ENCODE peak calls at places on chromosomes 4 and X, in six cellular contexts. Q is GM10248, U is lower leg skin, M is upper lobe of right lung, J is pancreas, B is transverse colon. S is an unnamed sample.
A peak's percentile ranks its signal among the peaks of the same experiment; 100 is the strongest.

GRCh38 chrX:70268034-70268433 is at the start of gene ARR3:
- DNase-seq in Q (no peak), U (no peak), M (no peak), J (no peak), B (no peak), S (no peak)

GRCh38 chr4:42855779-42856178 is 36.7 kb upstream of the GRXCR1 start:
- DNase-seq in Q (no peak), U (no peak), M (no peak), J (no peak), B (no peak), S (no peak)

GRCh38 chr4:152220201-152220666 is 315.7 kb downstream of the FBXW7 start:
- DNase-seq in Q (no peak), U (no peak), M (no peak), J (no peak), B (no peak), S (no peak)

GRCh38 chr4:140309124-140309870 is 64.1 kb upstream of the SCOC start:
- DNase-seq in Q (no peak), U (no peak), M (no peak), J (no peak), B (no peak), S (peak; percentile 47)

GRCh38 chrX:119728487-119728886 is 29.9 kb upstream of the SOWAHD start:
- DNase-seq in Q (no peak), U (no peak), M (no peak), J (no peak), B (no peak), S (peak; percentile 52)

GRCh38 chr4:184369871-184370270 is 104.5 kb downstream of the IRF2 start:
- DNase-seq in Q (no peak), U (no peak), M (no peak), J (no peak), B (no peak), S (no peak)

GRCh38 chrX:9832811-9833210 is 46.6 kb downstream of the SHROOM2 start:
- DNase-seq in Q (no peak), U (no peak), M (no peak), J (no peak), B (no peak), S (peak; percentile 40)

GRCh38 chr4:13173974-13174373 is 310.2 kb downstream of the RAB28 start:
- DNase-seq in Q (no peak), U (peak; percentile 69), M (no peak), J (peak; percentile 13), B (peak; percentile 24), S (no peak)

GRCh38 chr4:71497078-71497477 is 158.3 kb downstream of the SLC4A4 start:
- DNase-seq in Q (no peak), U (no peak), M (no peak), J (no peak), B (no peak), S (no peak)

GRCh38 chrX:5458300-5458699 is 770.4 kb downstream of the NLGN4X start:
- DNase-seq in Q (no peak), U (no peak), M (no peak), J (no peak), B (no peak), S (peak; percentile 29)

GRCh38 chrX:74578137-74578536 is 36.3 kb downstream of the RLIM start:
- DNase-seq in Q (no peak), U (no peak), M (no peak), J (no peak), B (no peak), S (no peak)

GRCh38 chr4:61220556-61220955 is 20.4 kb downstream of the ADGRL3 start:
- DNase-seq in Q (no peak), U (no peak), M (no peak), J (no peak), B (no peak), S (no peak)

GRCh38 chr4:13349096-13349495 is 135.0 kb downstream of the RAB28 start:
- DNase-seq in Q (no peak), U (no peak), M (no peak), J (no peak), B (no peak), S (no peak)

GRCh38 chr4:2843909-2844584 is 403 bp downstream of the ADD1 start:
- DNase-seq in Q (peak; percentile 26), U (no peak), M (peak; percentile 82), J (peak; percentile 56), B (peak; percentile 50), S (peak; percentile 43)

GRCh38 chrX:13829995-13830394 is 13.1 kb upstream of the GPM6B start:
- DNase-seq in Q (no peak), U (no peak), M (no peak), J (no peak), B (no peak), S (no peak)

GRCh38 chr4:118076958-118077766 is 42.9 kb downstream of the NDST3 start:
- DNase-seq in Q (peak; percentile 20), U (no peak), M (no peak), J (no peak), B (peak; percentile 11), S (peak; percentile 69)

GRCh38 chrX:17040711-17041110 is 94.3 kb downstream of the REPS2 start:
- DNase-seq in Q (no peak), U (no peak), M (no peak), J (no peak), B (no peak), S (no peak)

GRCh38 chrX:64642482-64642881 is 247.2 kb upstream of the MTMR8 start:
- DNase-seq in Q (no peak), U (no peak), M (no peak), J (no peak), B (no peak), S (no peak)
- TF ChIP-seq CTCF in Q (no peak), U (no peak), M (no peak), J (no peak), B (no peak), S (peak; percentile 63)

DNA sequence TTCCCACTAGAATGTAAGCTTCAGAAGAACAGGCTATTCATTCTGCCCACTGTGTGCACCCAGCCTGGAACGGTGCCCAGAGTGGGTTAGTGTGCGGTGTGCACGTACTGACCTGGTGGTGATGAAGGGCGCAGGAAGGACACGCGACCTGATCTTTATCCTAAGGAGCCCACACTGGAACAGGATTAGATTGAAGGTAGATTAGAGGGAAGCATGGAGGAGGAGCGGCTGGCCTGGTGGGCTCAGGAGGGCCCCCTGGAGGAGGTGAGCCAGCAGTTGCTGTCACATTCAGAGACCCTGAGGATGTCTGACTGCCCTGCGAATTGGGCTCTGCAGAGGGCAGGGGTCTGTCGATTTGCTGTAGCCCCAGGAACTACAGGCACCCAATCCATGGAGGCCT is 73.1 kb downstream of the HTRA3 start:
- DNase-seq in Q (no peak), U (no peak), M (no peak), J (no peak), B (no peak), S (peak; percentile 77)
- TF ChIP-seq CTCF in Q (no peak), U (no peak), M (no peak), J (no peak), B (no peak), S (peak; percentile 83)

DNA sequence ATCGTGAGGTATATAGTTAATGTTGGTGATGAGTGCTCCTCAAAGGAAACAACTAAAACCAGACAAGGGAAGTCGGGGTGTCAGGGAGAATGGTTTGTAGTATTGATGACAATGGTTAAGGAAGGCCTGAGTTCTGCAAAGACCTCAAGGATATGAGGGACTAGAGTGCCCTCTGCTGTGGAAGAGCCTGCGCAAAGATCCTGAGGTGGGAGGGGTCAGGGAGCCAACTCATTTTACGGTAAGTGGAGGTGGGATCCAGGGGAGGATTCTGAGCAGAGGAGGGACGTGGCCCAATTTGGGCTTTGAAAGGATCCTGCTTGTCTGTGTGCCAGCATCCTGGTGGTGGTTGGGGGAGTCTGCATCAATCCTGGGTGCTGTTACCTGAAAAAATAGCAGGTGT is 11.3 kb downstream of the UBA1 start:
- DNase-seq in Q (no peak), U (no peak), M (no peak), J (no peak), B (no peak), S (no peak)
- TF ChIP-seq CTCF in Q (no peak), U (no peak), M (no peak), J (no peak), B (no peak), S (peak; percentile 24)

GRCh38 chr4:162959056-162959455 is 207.6 kb downstream of the NAF1 start:
- DNase-seq in Q (no peak), U (no peak), M (no peak), J (no peak), B (peak; percentile 8), S (peak; percentile 60)
- TF ChIP-seq CTCF in Q (peak; percentile 16), U (no peak), M (no peak), J (no peak), B (no peak), S (peak; percentile 50)

GRCh38 chr4:64359496-64359895 is 49.8 kb downstream of the TECRL start:
- DNase-seq in Q (no peak), U (no peak), M (no peak), J (no peak), B (no peak), S (no peak)
- TF ChIP-seq CTCF in Q (no peak), U (no peak), M (no peak), J (no peak), B (no peak), S (no peak)

GRCh38 chr4:38861791-38862190 is 5.2 kb upstream of the TLR6 start:
- DNase-seq in Q (no peak), U (no peak), M (no peak), J (no peak), B (no peak), S (no peak)

GRCh38 chr4:38857354-38858096 is 908 bp upstream of the TLR6 start:
- DNase-seq in Q (peak; percentile 38), U (peak; percentile 66), M (no peak), J (no peak), B (peak; percentile 45), S (no peak)

GRCh38 chr4:38859501-38859900 is 2.9 kb upstream of the TLR6 start:
- DNase-seq in Q (no peak), U (no peak), M (no peak), J (no peak), B (no peak), S (no peak)

GRCh38 chr4:38858097-38858420 is 1.4 kb upstream of the TLR6 start:
- DNase-seq in Q (no peak), U (no peak), M (no peak), J (no peak), B (no peak), S (no peak)

GRCh38 chr4:38860788-38861424 is 4.3 kb upstream of the TLR6 start:
- DNase-seq in Q (peak; percentile 71), U (no peak), M (no peak), J (peak; percentile 56), B (peak; percentile 67), S (peak; percentile 77)
- TF ChIP-seq CTCF in Q (peak; percentile 74), U (no peak), M (peak; percentile 77), J (peak; percentile 65), B (peak; percentile 74), S (peak; percentile 93)

GRCh38 chrX:26848511-26848910 is 614.6 kb downstream of the PPP4R3C start:
- DNase-seq in Q (no peak), U (no peak), M (no peak), J (no peak), B (no peak), S (no peak)

DNA sequence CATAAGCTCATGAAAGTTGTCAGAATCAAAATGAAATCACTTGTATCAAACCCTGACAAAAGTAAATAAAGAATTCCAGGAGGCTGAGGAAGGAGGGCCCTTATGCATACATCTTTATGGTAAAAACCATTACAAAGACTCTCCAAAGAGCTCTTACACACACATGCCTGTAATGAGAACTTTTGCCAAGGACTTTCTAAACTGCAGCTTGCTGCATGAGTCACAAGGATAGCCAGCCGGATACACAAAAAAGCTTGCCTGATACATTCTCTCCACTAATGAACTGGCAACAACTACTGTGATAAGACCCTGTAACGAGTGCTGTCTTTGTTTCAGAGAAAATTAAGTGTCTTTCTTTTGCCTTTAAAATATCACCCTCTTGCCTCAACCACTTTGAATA is 618.1 kb downstream of the PPP4R3C start:
- DNase-seq in Q (no peak), U (no peak), M (no peak), J (no peak), B (no peak), S (no peak)
- TF ChIP-seq CTCF in Q (no peak), U (no peak), M (no peak), J (no peak), B (no peak), S (no peak)